ENCODE peak calls at places on chromosome 6, in nine cellular contexts. One of them, this sample, is unnamed.

GRCh38 chr6:35651244-35651643 is 37.5 kb downstream of the FKBP5 start:
- DNase-seq in bronchial epithelial cell: no peak
- DNase-seq in stomach: no peak
- DNase-seq in HFF-Myc: no peak
- DNase-seq in IMR-90: no peak
- DNase-seq in coronary artery: no peak
- DNase-seq in thoracic aorta: no peak
- DNase-seq in fibroblast of the aortic adventitia: no peak
- DNase-seq in astrocyte: no peak
- DNase-seq in this sample: no peak

GRCh38 chr6:114227944-114228343 is 114.9 kb downstream of the HS3ST5 start:
- DNase-seq in bronchial epithelial cell: no peak
- DNase-seq in stomach: no peak
- DNase-seq in HFF-Myc: no peak
- DNase-seq in IMR-90: no peak
- DNase-seq in coronary artery: no peak
- DNase-seq in thoracic aorta: no peak
- DNase-seq in fibroblast of the aortic adventitia: no peak
- DNase-seq in astrocyte: no peak
- DNase-seq in this sample: no peak

GRCh38 chr6:116631379-116631990 is 15.2 kb downstream of the RSPH4A start:
- DNase-seq in bronchial epithelial cell: no peak
- DNase-seq in stomach: no peak
- DNase-seq in HFF-Myc: no peak
- DNase-seq in IMR-90: no peak
- DNase-seq in coronary artery: no peak
- DNase-seq in thoracic aorta: no peak
- DNase-seq in fibroblast of the aortic adventitia: no peak
- DNase-seq in astrocyte: no peak
- DNase-seq in this sample: no peak

GRCh38 chr6:72755752-72756151 is 133.9 kb downstream of the KCNQ5 start:
- DNase-seq in bronchial epithelial cell: no peak
- DNase-seq in stomach: no peak
- DNase-seq in HFF-Myc: no peak
- DNase-seq in IMR-90: no peak
- DNase-seq in coronary artery: no peak
- DNase-seq in thoracic aorta: no peak
- DNase-seq in fibroblast of the aortic adventitia: no peak
- DNase-seq in astrocyte: no peak
- DNase-seq in this sample: no peak

GRCh38 chr6:163985710-163986109 is 571.2 kb downstream of the QKI start:
- DNase-seq in bronchial epithelial cell: no peak
- DNase-seq in stomach: no peak
- DNase-seq in HFF-Myc: no peak
- DNase-seq in IMR-90: peak
- DNase-seq in coronary artery: no peak
- DNase-seq in thoracic aorta: no peak
- DNase-seq in fibroblast of the aortic adventitia: no peak
- DNase-seq in astrocyte: peak
- DNase-seq in this sample: no peak

GRCh38 chr6:168994966-168995365 is 258.7 kb downstream of the THBS2 start:
- DNase-seq in bronchial epithelial cell: no peak
- DNase-seq in stomach: no peak
- DNase-seq in HFF-Myc: no peak
- DNase-seq in IMR-90: no peak
- DNase-seq in coronary artery: no peak
- DNase-seq in thoracic aorta: no peak
- DNase-seq in fibroblast of the aortic adventitia: no peak
- DNase-seq in astrocyte: no peak
- DNase-seq in this sample: no peak

GRCh38 chr6:118959903-118960302 is 24.9 kb upstream of the MCM9 start:
- DNase-seq in bronchial epithelial cell: no peak
- DNase-seq in stomach: no peak
- DNase-seq in HFF-Myc: no peak
- DNase-seq in IMR-90: no peak
- DNase-seq in coronary artery: no peak
- DNase-seq in thoracic aorta: no peak
- DNase-seq in fibroblast of the aortic adventitia: no peak
- DNase-seq in astrocyte: no peak
- DNase-seq in this sample: no peak

GRCh38 chr6:17505062-17505476 is 95.0 kb upstream of the FAM8A1 start:
- DNase-seq in bronchial epithelial cell: peak
- DNase-seq in stomach: no peak
- DNase-seq in HFF-Myc: no peak
- DNase-seq in IMR-90: peak
- DNase-seq in coronary artery: no peak
- DNase-seq in thoracic aorta: no peak
- DNase-seq in fibroblast of the aortic adventitia: peak
- DNase-seq in astrocyte: no peak
- DNase-seq in this sample: peak

GRCh38 chr6:150269130-150269856 is 99.5 kb upstream of the IYD start:
- DNase-seq in bronchial epithelial cell: no peak
- DNase-seq in stomach: no peak
- DNase-seq in HFF-Myc: no peak
- DNase-seq in IMR-90: no peak
- DNase-seq in coronary artery: no peak
- DNase-seq in thoracic aorta: no peak
- DNase-seq in fibroblast of the aortic adventitia: no peak
- DNase-seq in astrocyte: no peak
- DNase-seq in this sample: no peak

GRCh38 chr6:139114741-139115140 is 20.1 kb upstream of the HECA start:
- DNase-seq in bronchial epithelial cell: no peak
- DNase-seq in stomach: no peak
- DNase-seq in HFF-Myc: no peak
- DNase-seq in IMR-90: no peak
- DNase-seq in coronary artery: no peak
- DNase-seq in thoracic aorta: no peak
- DNase-seq in fibroblast of the aortic adventitia: no peak
- DNase-seq in astrocyte: no peak
- DNase-seq in this sample: no peak

GRCh38 chr6:38476141-38476540 is 163.6 kb downstream of the BTBD9 start:
- DNase-seq in bronchial epithelial cell: peak
- DNase-seq in stomach: no peak
- DNase-seq in HFF-Myc: no peak
- DNase-seq in IMR-90: no peak
- DNase-seq in coronary artery: no peak
- DNase-seq in thoracic aorta: no peak
- DNase-seq in fibroblast of the aortic adventitia: no peak
- DNase-seq in astrocyte: no peak
- DNase-seq in this sample: peak

DNA sequence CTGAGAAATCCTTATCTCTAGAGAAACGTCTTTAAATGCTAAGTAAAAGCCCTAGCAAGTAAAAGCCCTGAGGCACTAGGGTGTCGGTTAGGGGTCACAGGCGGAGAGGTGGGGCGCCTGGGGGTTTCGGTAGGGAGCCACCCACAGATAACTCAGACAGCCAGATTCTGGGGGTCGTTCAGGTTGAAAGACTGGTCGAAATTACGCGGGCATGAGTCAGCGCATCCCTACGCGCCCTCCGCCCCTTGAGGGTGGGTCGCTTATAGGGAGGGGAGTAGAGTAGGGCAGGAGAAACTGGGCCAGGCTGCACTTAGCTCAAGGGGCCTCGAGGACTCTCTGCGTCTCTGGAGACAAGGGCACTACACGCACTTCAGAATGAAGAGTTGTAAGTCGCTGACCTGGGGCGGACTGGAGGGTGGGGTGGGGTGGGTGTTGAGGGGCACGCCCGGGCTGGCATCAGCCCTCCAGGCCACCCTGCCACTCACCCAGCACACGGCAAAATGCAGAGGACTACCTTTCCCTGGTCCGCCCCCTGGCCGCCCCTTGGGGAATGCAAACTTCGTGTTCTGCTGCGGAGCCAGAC is 598 bp upstream of the PPT2 start:
- DNase-seq in bronchial epithelial cell: peak
- DNase-seq in stomach: peak
- DNase-seq in HFF-Myc: no peak
- DNase-seq in IMR-90: peak
- DNase-seq in coronary artery: peak
- DNase-seq in thoracic aorta: no peak
- DNase-seq in fibroblast of the aortic adventitia: peak
- DNase-seq in astrocyte: peak
- DNase-seq in this sample: peak
- TF ChIP-seq CTCF in bronchial epithelial cell: peak
- TF ChIP-seq CTCF in stomach: no peak
- TF ChIP-seq CTCF in HFF-Myc: peak
- TF ChIP-seq CTCF in IMR-90: peak
- TF ChIP-seq CTCF in coronary artery: no peak
- TF ChIP-seq CTCF in thoracic aorta: no peak
- TF ChIP-seq CTCF in fibroblast of the aortic adventitia: peak
- TF ChIP-seq CTCF in astrocyte: no peak
- TF ChIP-seq CTCF in this sample: no peak

DNA sequence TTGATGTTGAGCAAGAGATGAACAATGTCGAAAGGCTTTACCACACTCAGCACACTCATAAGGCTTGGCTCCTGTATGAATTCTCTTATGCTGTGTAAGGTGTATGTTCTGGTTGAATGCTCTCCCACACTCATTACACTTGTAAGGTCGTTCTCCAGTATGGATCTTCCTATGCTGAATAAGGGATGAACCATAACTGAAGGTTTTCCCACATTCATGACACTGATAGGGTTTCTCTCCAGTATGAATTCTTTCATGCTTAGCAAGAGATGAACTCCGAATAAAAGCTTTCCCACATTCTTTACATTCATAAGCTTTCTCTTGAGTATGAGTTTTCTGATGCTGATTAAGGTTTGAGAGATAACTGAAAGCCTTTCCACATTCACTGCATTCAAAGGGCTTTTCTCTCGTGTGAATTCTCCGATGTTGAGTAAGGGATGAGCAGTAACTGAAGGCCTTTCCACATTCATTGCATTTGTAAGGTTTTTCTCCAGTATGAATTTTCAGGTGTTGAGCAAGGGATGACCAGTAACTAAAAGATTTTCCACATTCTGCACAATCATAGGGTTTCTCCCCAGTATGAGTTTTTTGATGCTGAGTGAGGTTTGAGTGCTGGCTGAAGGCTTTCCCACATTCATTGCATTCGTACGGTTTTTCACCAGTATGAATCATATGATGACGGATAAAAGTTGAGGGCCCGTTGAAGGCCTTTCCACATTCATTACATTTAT is 21.1 kb downstream of the ZNF184 start:
- DNase-seq in bronchial epithelial cell: no peak
- DNase-seq in stomach: no peak
- DNase-seq in HFF-Myc: no peak
- DNase-seq in IMR-90: no peak
- DNase-seq in coronary artery: no peak
- DNase-seq in thoracic aorta: no peak
- DNase-seq in fibroblast of the aortic adventitia: no peak
- DNase-seq in astrocyte: no peak
- DNase-seq in this sample: no peak
- H3K4me3 ChIP-seq in bronchial epithelial cell: no peak
- H3K4me3 ChIP-seq in stomach: no peak
- H3K4me3 ChIP-seq in HFF-Myc: no peak
- H3K4me3 ChIP-seq in IMR-90: no peak
- H3K4me3 ChIP-seq in coronary artery: peak
- H3K4me3 ChIP-seq in thoracic aorta: no peak
- H3K4me3 ChIP-seq in fibroblast of the aortic adventitia: no peak
- H3K4me3 ChIP-seq in astrocyte: peak
- H3K4me3 ChIP-seq in this sample: no peak

DNA sequence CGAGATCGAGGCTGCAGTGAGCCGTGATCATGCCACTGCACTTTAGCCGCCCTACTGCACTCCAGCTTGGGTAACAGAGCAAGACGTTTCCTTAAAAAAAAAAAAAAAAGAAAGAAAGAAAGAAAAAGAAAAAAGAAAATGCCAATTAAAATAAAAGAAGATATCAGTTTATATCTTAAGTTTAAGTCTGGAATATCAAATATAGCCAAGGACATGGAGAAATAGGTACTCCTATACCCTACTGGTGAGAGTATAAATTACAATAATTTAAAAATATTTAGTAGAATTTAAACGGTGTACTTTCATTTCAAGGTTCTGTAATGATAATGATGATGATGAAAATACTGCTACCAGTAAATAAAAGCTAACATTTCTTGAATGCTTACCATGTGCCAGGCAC is 3.8 kb upstream of the TRIM31 start:
- DNase-seq in bronchial epithelial cell: no peak
- DNase-seq in stomach: no peak
- DNase-seq in HFF-Myc: no peak
- DNase-seq in IMR-90: no peak
- DNase-seq in coronary artery: no peak
- DNase-seq in thoracic aorta: no peak
- DNase-seq in fibroblast of the aortic adventitia: no peak
- DNase-seq in astrocyte: no peak
- DNase-seq in this sample: no peak
- TF ChIP-seq CTCF in bronchial epithelial cell: no peak
- TF ChIP-seq CTCF in stomach: no peak
- TF ChIP-seq CTCF in HFF-Myc: no peak
- TF ChIP-seq CTCF in IMR-90: no peak
- TF ChIP-seq CTCF in coronary artery: no peak
- TF ChIP-seq CTCF in thoracic aorta: no peak
- TF ChIP-seq CTCF in fibroblast of the aortic adventitia: peak
- TF ChIP-seq CTCF in astrocyte: no peak
- TF ChIP-seq CTCF in this sample: no peak

GRCh38 chr6:110811187-110811586 is 4.1 kb downstream of the CDK19 start:
- DNase-seq in bronchial epithelial cell: no peak
- DNase-seq in stomach: no peak
- DNase-seq in HFF-Myc: no peak
- DNase-seq in IMR-90: no peak
- DNase-seq in coronary artery: no peak
- DNase-seq in thoracic aorta: no peak
- DNase-seq in fibroblast of the aortic adventitia: no peak
- DNase-seq in astrocyte: no peak
- DNase-seq in this sample: no peak

GRCh38 chr6:110814488-110815259 is 595 bp downstream of the CDK19 start:
- DNase-seq in bronchial epithelial cell: peak
- DNase-seq in stomach: peak
- DNase-seq in HFF-Myc: no peak
- DNase-seq in IMR-90: peak
- DNase-seq in coronary artery: peak
- DNase-seq in thoracic aorta: no peak
- DNase-seq in fibroblast of the aortic adventitia: peak
- DNase-seq in astrocyte: peak
- DNase-seq in this sample: peak

GRCh38 chr6:110813338-110813737 is 1.9 kb downstream of the CDK19 start:
- DNase-seq in bronchial epithelial cell: no peak
- DNase-seq in stomach: no peak
- DNase-seq in HFF-Myc: no peak
- DNase-seq in IMR-90: no peak
- DNase-seq in coronary artery: no peak
- DNase-seq in thoracic aorta: no peak
- DNase-seq in fibroblast of the aortic adventitia: no peak
- DNase-seq in astrocyte: no peak
- DNase-seq in this sample: no peak

GRCh38 chr6:110813813-110814487 is 1.3 kb downstream of the CDK19 start:
- DNase-seq in bronchial epithelial cell: peak
- DNase-seq in stomach: no peak
- DNase-seq in HFF-Myc: no peak
- DNase-seq in IMR-90: no peak
- DNase-seq in coronary artery: no peak
- DNase-seq in thoracic aorta: no peak
- DNase-seq in fibroblast of the aortic adventitia: peak
- DNase-seq in astrocyte: no peak
- DNase-seq in this sample: peak

DNA sequence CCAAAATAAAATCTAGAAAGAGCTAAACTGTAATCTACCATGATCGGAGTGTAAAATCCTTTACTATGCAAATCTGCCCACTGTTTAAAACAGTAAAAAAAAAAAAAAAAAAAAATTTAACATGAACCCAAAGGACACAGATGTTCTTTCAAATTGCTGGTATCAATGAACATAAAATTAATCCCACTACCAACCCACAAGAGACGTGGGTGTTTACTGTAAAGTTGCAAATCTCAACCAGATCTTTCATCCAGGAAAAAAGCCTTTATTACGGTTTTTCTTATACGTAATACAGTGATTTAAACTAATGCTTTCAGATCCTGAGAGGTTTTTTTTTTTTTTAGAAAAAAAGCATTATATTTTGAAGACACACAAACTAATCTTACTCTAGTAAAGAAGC is 2.5 kb downstream of the CDK19 start:
- DNase-seq in bronchial epithelial cell: no peak
- DNase-seq in stomach: no peak
- DNase-seq in HFF-Myc: no peak
- DNase-seq in IMR-90: no peak
- DNase-seq in coronary artery: no peak
- DNase-seq in thoracic aorta: no peak
- DNase-seq in fibroblast of the aortic adventitia: no peak
- DNase-seq in astrocyte: no peak
- DNase-seq in this sample: no peak
- H3K4me3 ChIP-seq in bronchial epithelial cell: no peak
- H3K4me3 ChIP-seq in stomach: no peak
- H3K4me3 ChIP-seq in HFF-Myc: no peak
- H3K4me3 ChIP-seq in IMR-90: no peak
- H3K4me3 ChIP-seq in coronary artery: no peak
- H3K4me3 ChIP-seq in thoracic aorta: no peak
- H3K4me3 ChIP-seq in fibroblast of the aortic adventitia: no peak
- H3K4me3 ChIP-seq in astrocyte: no peak
- H3K4me3 ChIP-seq in this sample: no peak